ENCODE peak calls at places on chromosomes 11 and 22, in six cellular contexts. C is H9, H is neuronal stem cell, J is IMR-90, G is mesenchymal stem cell, Z is H1. R is an unnamed sample. For H3K4me1, the result is how much of the 10 kb centered on the place peaks cover.

GRCh38 chr22:36356708-36357694 is 30.8 kb downstream of the MYH9 start:
- DNase-seq in Z (no peak), C (no peak), J (peak), G (peak), H (no peak), R (no peak)

GRCh38 chr22:47463220-47463619 is 700.8 kb downstream of the TBC1D22A start:
- DNase-seq in J (no peak), Z (no peak), C (no peak), H (no peak), G (no peak), R (no peak)

GRCh38 chr11:12762283-12762682 is 88.1 kb downstream of the TEAD1 start:
- DNase-seq in J (no peak), H (no peak), C (no peak), Z (no peak), G (no peak), R (no peak)

GRCh38 chr11:95247883-95248282 is 16.9 kb upstream of the SESN3 start:
- DNase-seq in G (no peak), Z (no peak), C (no peak), H (no peak), J (no peak), R (no peak)

GRCh38 chr11:15104166-15104565 is 10.6 kb upstream of the INSC start:
- DNase-seq in G (no peak), Z (no peak), J (peak), C (no peak), H (no peak), R (no peak)

GRCh38 chr22:35611891-35612576 is 5.1 kb downstream of the MB start:
- DNase-seq in G (no peak), Z (no peak), H (no peak), C (no peak), J (no peak), R (no peak)

GRCh38 chr22:23767673-23768548 is at the start of gene CHCHD10:
- DNase-seq in G (peak), J (peak), Z (no peak), C (peak), H (peak), R (peak)

GRCh38 chr11:83520849-83521248 is 234.7 kb upstream of the CCDC90B start:
- DNase-seq in J (no peak), C (no peak), Z (no peak), H (no peak), G (no peak), R (no peak)

GRCh38 chr22:36238348-36239149 is 778 bp downstream of the APOL2 start:
- DNase-seq in J (no peak), Z (no peak), G (no peak), H (no peak), C (peak), R (no peak)

GRCh38 chr11:11229691-11230090 is 123.4 kb downstream of the CSNK2A3 start:
- DNase-seq in J (peak), H (no peak), Z (no peak), G (no peak), C (no peak), R (no peak)

GRCh38 chr11:107991868-107992414 is 16.8 kb upstream of the CUL5 start:
- DNase-seq in C (no peak), G (no peak), Z (peak), H (no peak), J (no peak), R (no peak)

GRCh38 chr11:14336507-14337503 is 22.2 kb downstream of the RRAS2 start:
- DNase-seq in H (no peak), J (peak), C (no peak), G (peak), Z (no peak), R (peak)

GRCh38 chr22:25395468-25395867 is 169.0 kb upstream of the GRK3 start:
- DNase-seq in J (no peak), G (no peak), H (no peak), C (no peak), Z (no peak), R (no peak)

GRCh38 chr11:122656631-122657101 is 1.1 kb downstream of the UBASH3B start:
- DNase-seq in H (peak), C (peak), Z (no peak), J (peak), G (peak), R (no peak)

GRCh38 chr11:72643547-72643946 is 30.7 kb downstream of the PDE2A start:
- DNase-seq in C (no peak), H (no peak), G (peak), J (no peak), Z (no peak), R (peak)

GRCh38 chr11:35352107-35352888 is 67.1 kb downstream of the SLC1A2 start:
- DNase-seq in G (no peak), J (peak), Z (no peak), C (no peak), H (no peak), R (no peak)

GRCh38 chr11:69272961-69273461 is 20.9 kb upstream of the MYEOV start:
- DNase-seq in H (no peak), J (no peak), Z (no peak), C (no peak), G (no peak), R (no peak)

GRCh38 chr22:37234736-37235711 is 9.0 kb downstream of the RAC2 start:
- DNase-seq in C (no peak), J (no peak), G (no peak), H (no peak), Z (no peak), R (no peak)

GRCh38 chr11:128576555-128576954 is 10.8 kb downstream of the ETS1 start:
- DNase-seq in Z (no peak), J (no peak), G (no peak), H (no peak), C (no peak), R (no peak)

GRCh38 chr11:34327804-34328631 is 29.8 kb downstream of the ABTB2 start:
- DNase-seq in H (no peak), J (peak), G (no peak), C (no peak), Z (no peak), R (no peak)

GRCh38 chr11:707817-708420 is 1.9 kb downstream of the EPS8L2 start:
- DNase-seq in C (peak), H (no peak), G (no peak), J (no peak), Z (no peak), R (peak)

GRCh38 chr11:2815762-2816496 is 69.6 kb downstream of the CDKN1C start:
- DNase-seq in J (no peak), H (no peak), G (no peak), C (no peak), Z (no peak), R (no peak)

GRCh38 chr11:104813532-104813931 is 84.7 kb downstream of the CASP12 start:
- DNase-seq in H (no peak), C (no peak), G (no peak), J (no peak), Z (no peak), R (no peak)

GRCh38 chr11:125063429-125064043 is 431 bp downstream of the SLC37A2 start:
- DNase-seq in Z (no peak), C (peak), J (no peak), H (peak), G (no peak), R (no peak)

GRCh38 chr11:35721576-35722341 is 59.2 kb downstream of the TRIM44 start:
- DNase-seq in C (no peak), J (peak), H (no peak), Z (no peak), G (no peak), R (peak)

GRCh38 chr11:69167916-69168691 is 12.4 kb downstream of the SMIM38 start:
- DNase-seq in G (peak), Z (no peak), J (peak), H (no peak), C (no peak), R (peak)

GRCh38 chr22:27844656-27845602 is 43.4 kb upstream of the MN1 start:
- DNase-seq in H (no peak), G (no peak), Z (no peak), C (no peak), J (no peak), R (peak)

GRCh38 chr11:61529537-61530225 is 21.1 kb downstream of the LRRC10B start:
- DNase-seq in J (no peak), Z (no peak), H (no peak), G (no peak), C (no peak), R (no peak)

GRCh38 chr11:72738199-72739141 is 13.7 kb downstream of the ARAP1 start:
- DNase-seq in Z (no peak), C (no peak), H (no peak), J (peak), G (peak), R (peak)

GRCh38 chr11:78380615-78381029 is 37.0 kb downstream of the GAB2 start:
- DNase-seq in G (peak), Z (no peak), H (no peak), J (peak), C (no peak), R (peak)

GRCh38 chr11:2434008-2434407 is 10.3 kb downstream of the TRPM5 start:
- DNase-seq in J (no peak), H (no peak), G (no peak), C (no peak), Z (no peak), R (no peak)

GRCh38 chr11:86081465-86081864 is 12.6 kb upstream of the PICALM start:
- DNase-seq in H (no peak), C (no peak), Z (no peak), J (no peak), G (no peak), R (no peak)

GRCh38 chr22:26548984-26549383 is 36.7 kb upstream of the TFIP11 start:
- DNase-seq in C (no peak), G (no peak), H (no peak), J (no peak), Z (no peak), R (no peak)
- H3K4me1 ChIP-seq in C (under half), G (under half), H (under half), J (under half), Z (under half), R (under half)

GRCh38 chr22:41021655-41022454 is 70.5 kb upstream of the EP300 start:
- DNase-seq in J (peak), G (peak), H (peak), Z (no peak), C (peak), R (peak)

GRCh38 chr22:41021039-41021654 is 70.0 kb downstream of the RBX1 start:
- DNase-seq in G (peak), C (peak), H (no peak), Z (no peak), J (no peak), R (peak)

GRCh38 chr22:41023299-41023623 is 69.1 kb upstream of the EP300 start:
- DNase-seq in G (no peak), J (no peak), Z (no peak), H (no peak), C (no peak), R (no peak)

GRCh38 chr22:41022470-41023298 is 69.7 kb upstream of the EP300 start:
- DNase-seq in Z (peak), C (peak), H (peak), G (peak), J (peak), R (peak)
- H2BK5ac ChIP-seq in Z (peak), C (no peak), H (no peak), G (peak), J (peak), R (peak)

GRCh38 chr11:117959438-117960149 is 26.6 kb upstream of the IL10RA start:
- DNase-seq in C (no peak), G (no peak), Z (no peak), H (no peak), J (no peak), R (no peak)
- H2AFZ ChIP-seq in C (no peak), G (no peak), Z (no peak), H (no peak), J (no peak), R (no peak)

GRCh38 chr11:28107331-28107725 is 628 bp downstream of the KIF18A start:
- DNase-seq in H (no peak), Z (no peak), G (peak), J (peak), C (no peak), R (peak)

GRCh38 chr11:28105869-28106268 is 2.1 kb downstream of the KIF18A start:
- DNase-seq in G (peak), J (no peak), C (no peak), Z (no peak), H (no peak), R (no peak)

GRCh38 chr11:28104984-28105383 is 3.0 kb downstream of the KIF18A start:
- DNase-seq in G (peak), C (no peak), Z (no peak), H (no peak), J (no peak), R (no peak)

GRCh38 chr11:28106351-28107043 is 1.5 kb downstream of the KIF18A start:
- DNase-seq in G (peak), H (no peak), Z (no peak), C (no peak), J (no peak), R (no peak)

GRCh38 chr11:28104425-28104824 is 3.5 kb downstream of the KIF18A start:
- DNase-seq in C (no peak), H (no peak), G (no peak), Z (no peak), J (no peak), R (no peak)
- H3K4me1 ChIP-seq in C (under half), H (under half), G (under half), Z (under half), J (under half), R (under half)

DNA sequence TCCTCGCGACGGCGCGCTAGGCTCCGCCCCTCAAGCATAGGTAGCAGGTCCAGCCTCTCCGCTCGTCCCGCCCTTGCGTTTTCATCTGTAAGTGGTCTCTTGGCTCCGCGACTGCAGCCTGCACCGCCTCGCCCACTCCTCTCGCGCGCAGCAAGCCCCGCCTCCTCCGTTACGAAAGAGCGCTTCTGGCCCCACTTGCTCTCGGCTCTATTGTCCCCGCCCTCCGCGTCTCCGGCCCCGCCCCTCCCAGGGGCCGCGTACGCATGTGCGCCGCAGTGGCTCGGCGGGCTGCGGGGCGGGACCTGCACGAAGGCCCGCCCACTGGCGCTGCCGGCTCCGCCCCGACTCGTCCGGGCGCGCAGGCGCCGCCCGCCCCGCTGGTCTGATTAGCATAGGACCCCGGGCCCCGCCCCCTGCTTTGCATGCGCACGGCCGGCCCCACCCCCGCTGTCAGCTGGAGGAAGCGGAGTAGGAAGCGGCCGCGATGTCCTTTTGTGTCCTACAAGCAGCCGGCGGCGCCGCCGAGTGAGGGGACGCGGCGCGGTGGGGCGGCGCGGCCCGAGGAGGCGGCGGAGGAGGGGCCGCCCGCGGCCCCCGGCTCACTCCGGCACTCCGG is at the start of gene ESRRA:
- DNase-seq in C (peak), Z (peak), G (peak), H (peak), J (peak), R (peak)
- H2BK5ac ChIP-seq in C (peak), Z (peak), G (no peak), H (peak), J (peak), R (peak)

GRCh38 chr11:17682848-17683247 is 36.5 kb upstream of the MYOD1 start:
- DNase-seq in Z (no peak), G (no peak), H (no peak), C (no peak), J (no peak), R (no peak)
- H2AFZ ChIP-seq in Z (no peak), G (no peak), H (no peak), C (no peak), J (no peak), R (no peak)

GRCh38 chr22:21569459-21570161 is 2.1 kb downstream of the UBE2L3 start:
- DNase-seq in C (no peak), Z (no peak), G (no peak), J (no peak), H (no peak), R (no peak)
- H3K4me1 ChIP-seq in C (under half), Z (under half), G (under half), J (under half), H (under half), R (under half)

GRCh38 chr22:42340150-42340549 is 69.7 kb upstream of the TCF20 start:
- DNase-seq in G (no peak), Z (no peak), H (no peak), J (no peak), C (no peak), R (no peak)
- H2BK5ac ChIP-seq in G (no peak), Z (no peak), H (no peak), J (no peak), C (no peak), R (no peak)

GRCh38 chr22:33213383-33214075 is 155.3 kb upstream of the SYN3 start:
- DNase-seq in Z (no peak), J (no peak), H (no peak), G (no peak), C (no peak), R (no peak)

GRCh38 chr22:33204408-33204807 is 146.2 kb upstream of the SYN3 start:
- DNase-seq in J (no peak), G (no peak), H (no peak), Z (no peak), C (no peak), R (no peak)

GRCh38 chr22:33210129-33210784 is 152.1 kb upstream of the SYN3 start:
- DNase-seq in H (peak), J (peak), G (peak), C (peak), Z (no peak), R (peak)
- H2AFZ ChIP-seq in H (no peak), J (no peak), G (no peak), C (no peak), Z (peak), R (no peak)

GRCh38 chr22:17103351-17103750 is 17.8 kb downstream of the TMEM121B start:
- DNase-seq in G (no peak), C (no peak), J (no peak), H (no peak), Z (no peak), R (no peak)
- H3K4me1 ChIP-seq in G (under half), C (under half), J (under half), H (under half), Z (under half), R (under half)

R was measured in trophoblast cell.